ENCODE peak calls at places on chromosomes 13 and 19, in nine cellular contexts. R, M, W, T, O, B, D, C and H are unnamed samples.

GRCh38 chr13:114080739-114081561 is 51.5 kb downstream of the RASA3 start:
- DNase-seq in C (peak), D (no peak), R (no peak), W (no peak), O (peak), T (no peak), B (no peak), M (no peak), H (no peak)

GRCh38 chr19:55279376-55279772 is 536 bp downstream of the HSPBP1 start:
- DNase-seq in W (no peak), D (no peak), B (no peak), O (no peak), R (no peak), M (no peak), T (no peak), C (no peak), H (no peak)

GRCh38 chr19:15995536-15995935 is 46.7 kb downstream of the OR10H4 start:
- DNase-seq in B (no peak), T (no peak), O (no peak), D (no peak), C (no peak), M (no peak), R (no peak), W (no peak), H (no peak)

GRCh38 chr13:109028626-109029025 is 399.2 kb downstream of the MYO16 start:
- DNase-seq in O (no peak), D (no peak), C (no peak), M (no peak), R (no peak), B (no peak), T (no peak), W (no peak), H (no peak)

GRCh38 chr19:23914402-23915286 is at the start of gene ZNF726:
- DNase-seq in B (no peak), D (peak), T (peak), M (peak), O (peak), C (peak), R (peak), W (peak), H (peak)

GRCh38 chr19:2477732-2478191 is 1.8 kb downstream of the GADD45B start:
- DNase-seq in C (no peak), B (peak), R (peak), W (no peak), D (peak), M (no peak), O (no peak), T (no peak), H (no peak)

GRCh38 chr13:97310809-97311436 is 88.8 kb downstream of the MBNL2 start:
- DNase-seq in B (no peak), W (no peak), R (no peak), C (no peak), D (no peak), T (no peak), M (no peak), O (no peak), H (no peak)

GRCh38 chr19:32361574-32362317 is 16.3 kb downstream of the ZNF507 start:
- DNase-seq in D (no peak), M (no peak), W (no peak), B (no peak), C (no peak), T (no peak), O (no peak), R (no peak), H (no peak)

GRCh38 chr13:26025771-26026170 is 26.0 kb downstream of the SHISA2 start:
- DNase-seq in D (no peak), W (no peak), T (no peak), M (no peak), O (no peak), B (no peak), R (no peak), C (no peak), H (no peak)

GRCh38 chr13:48230541-48230940 is 2.5 kb upstream of the ITM2B start:
- DNase-seq in T (no peak), O (no peak), R (no peak), W (no peak), D (no peak), C (no peak), M (no peak), B (no peak), H (no peak)

GRCh38 chr19:49301165-49301865 is 23.7 kb downstream of the SLC6A16 start:
- DNase-seq in O (peak), B (peak), D (peak), M (peak), C (peak), R (peak), T (no peak), W (peak), H (no peak)

GRCh38 chr13:77492982-77493381 is 42.5 kb upstream of the SCEL start:
- DNase-seq in B (no peak), D (peak), T (no peak), M (no peak), R (no peak), O (no peak), W (no peak), C (no peak), H (peak)

GRCh38 chr13:99506632-99507031 is 5.4 kb downstream of the TM9SF2 start:
- DNase-seq in M (no peak), D (peak), W (no peak), B (no peak), C (no peak), T (no peak), O (no peak), R (no peak), H (no peak)

GRCh38 chr19:17610384-17610783 is 54.9 kb downstream of the COLGALT1 start:
- DNase-seq in B (peak), R (no peak), O (no peak), M (no peak), W (no peak), T (no peak), D (peak), C (no peak), H (no peak)

GRCh38 chr19:5113633-5114586 is 145.0 kb downstream of the KDM4B start:
- DNase-seq in M (no peak), R (no peak), C (no peak), B (no peak), D (no peak), T (no peak), O (no peak), W (no peak), H (no peak)

GRCh38 chr19:43354305-43354627 is 780 bp downstream of the CD177 start:
- DNase-seq in R (no peak), W (no peak), C (no peak), D (no peak), O (no peak), M (no peak), B (peak), T (no peak), H (no peak)

GRCh38 chr13:104196611-104197010 is 1130.4 kb upstream of the SLC10A2 start:
- DNase-seq in D (no peak), O (no peak), R (no peak), M (no peak), W (no peak), T (no peak), B (no peak), C (no peak), H (no peak)

GRCh38 chr19:14116918-14117578 is 514 bp downstream of the PRKACA start:
- DNase-seq in M (no peak), O (no peak), T (no peak), W (no peak), C (no peak), D (no peak), B (peak), R (peak), H (peak)

GRCh38 chr19:51417107-51417806 is at the start of gene SIGLEC10:
- DNase-seq in B (peak), O (no peak), M (no peak), W (no peak), C (no peak), R (no peak), D (peak), T (no peak), H (no peak)

GRCh38 chr19:10471909-10472308 is 31.2 kb downstream of the KEAP1 start:
- DNase-seq in C (no peak), D (peak), T (no peak), W (no peak), B (no peak), O (no peak), R (peak), M (no peak), H (no peak)

GRCh38 chr19:29618434-29618833 is 12.4 kb downstream of the POP4 start:
- DNase-seq in B (peak), R (no peak), O (no peak), W (no peak), M (no peak), C (no peak), D (no peak), T (no peak), H (no peak)

GRCh38 chr19:6717036-6717435 is 3.4 kb downstream of the C3 start:
- DNase-seq in M (no peak), O (no peak), T (no peak), C (no peak), R (no peak), W (no peak), D (no peak), B (peak), H (no peak)

GRCh38 chr19:52237771-52238400 is 31.5 kb upstream of the ZNF766 start:
- DNase-seq in D (peak), M (no peak), B (no peak), C (no peak), W (peak), R (peak), O (peak), T (peak), H (peak)

GRCh38 chr19:12527034-12527836 is 24.0 kb downstream of the ZNF564 start:
- DNase-seq in M (no peak), D (peak), T (peak), R (peak), O (no peak), B (no peak), C (no peak), W (no peak), H (no peak)